ENCODE peak calls at places on chromosomes 3 and 15, in five cellular contexts. One of them, this sample, is unnamed.
A peak's percentile ranks its signal among the peaks of the same experiment; 100 is the strongest.

GRCh38 chr15:20645956-20646355 is 104.4 kb upstream of the GOLGA6L6 start:
- DNase-seq in lower leg skin: peak; percentile 88
- DNase-seq in stimulated activated CD4-positive, alpha-beta T cell treated with anti-CD3 and anti-CD28 coated beads, Interleukin-2, amount 100 ng/mL, for 48 hours: no peak
- DNase-seq in HTR-8/SVneo: no peak
- DNase-seq in stimulated activated CD8-positive, alpha-beta memory T cell treated with anti-CD3 and anti-CD28 coated beads, Interleukin-15, amount 100 ng/mL, for 1 hour: no peak
- DNase-seq in this sample: peak; percentile 15

GRCh38 chr3:157125101-157125500 is 34.8 kb downstream of the CCNL1 start:
- DNase-seq in lower leg skin: no peak
- DNase-seq in stimulated activated CD4-positive, alpha-beta T cell treated with anti-CD3 and anti-CD28 coated beads, Interleukin-2, amount 100 ng/mL, for 48 hours: no peak
- DNase-seq in HTR-8/SVneo: no peak
- DNase-seq in stimulated activated CD8-positive, alpha-beta memory T cell treated with anti-CD3 and anti-CD28 coated beads, Interleukin-15, amount 100 ng/mL, for 1 hour: no peak
- DNase-seq in this sample: no peak

GRCh38 chr3:14784087-14784596 is 34.6 kb upstream of the FGD5 start:
- DNase-seq in lower leg skin: peak; percentile 82
- DNase-seq in stimulated activated CD4-positive, alpha-beta T cell treated with anti-CD3 and anti-CD28 coated beads, Interleukin-2, amount 100 ng/mL, for 48 hours: no peak
- DNase-seq in HTR-8/SVneo: no peak
- DNase-seq in stimulated activated CD8-positive, alpha-beta memory T cell treated with anti-CD3 and anti-CD28 coated beads, Interleukin-15, amount 100 ng/mL, for 1 hour: no peak
- DNase-seq in this sample: no peak

GRCh38 chr15:66943456-66944095 is 121.8 kb upstream of the SMAD3 start:
- DNase-seq in lower leg skin: no peak
- DNase-seq in stimulated activated CD4-positive, alpha-beta T cell treated with anti-CD3 and anti-CD28 coated beads, Interleukin-2, amount 100 ng/mL, for 48 hours: no peak
- DNase-seq in HTR-8/SVneo: no peak
- DNase-seq in stimulated activated CD8-positive, alpha-beta memory T cell treated with anti-CD3 and anti-CD28 coated beads, Interleukin-15, amount 100 ng/mL, for 1 hour: no peak
- DNase-seq in this sample: peak; percentile 14

GRCh38 chr3:16073218-16073617 is 101.3 kb upstream of the GALNT15 start:
- DNase-seq in lower leg skin: no peak
- DNase-seq in stimulated activated CD4-positive, alpha-beta T cell treated with anti-CD3 and anti-CD28 coated beads, Interleukin-2, amount 100 ng/mL, for 48 hours: no peak
- DNase-seq in HTR-8/SVneo: no peak
- DNase-seq in stimulated activated CD8-positive, alpha-beta memory T cell treated with anti-CD3 and anti-CD28 coated beads, Interleukin-15, amount 100 ng/mL, for 1 hour: no peak
- DNase-seq in this sample: no peak

GRCh38 chr3:186012137-186012536 is 74.3 kb upstream of the TRA2B start:
- DNase-seq in lower leg skin: no peak
- DNase-seq in stimulated activated CD4-positive, alpha-beta T cell treated with anti-CD3 and anti-CD28 coated beads, Interleukin-2, amount 100 ng/mL, for 48 hours: no peak
- DNase-seq in HTR-8/SVneo: no peak
- DNase-seq in stimulated activated CD8-positive, alpha-beta memory T cell treated with anti-CD3 and anti-CD28 coated beads, Interleukin-15, amount 100 ng/mL, for 1 hour: no peak
- DNase-seq in this sample: no peak

GRCh38 chr3:115830764-115831395 is 207.6 kb downstream of the GAP43 start:
- DNase-seq in lower leg skin: no peak
- DNase-seq in stimulated activated CD4-positive, alpha-beta T cell treated with anti-CD3 and anti-CD28 coated beads, Interleukin-2, amount 100 ng/mL, for 48 hours: no peak
- DNase-seq in HTR-8/SVneo: no peak
- DNase-seq in stimulated activated CD8-positive, alpha-beta memory T cell treated with anti-CD3 and anti-CD28 coated beads, Interleukin-15, amount 100 ng/mL, for 1 hour: no peak
- DNase-seq in this sample: no peak

GRCh38 chr3:143855183-143855582 is 6.9 kb upstream of the SLC9A9 start:
- DNase-seq in lower leg skin: no peak
- DNase-seq in stimulated activated CD4-positive, alpha-beta T cell treated with anti-CD3 and anti-CD28 coated beads, Interleukin-2, amount 100 ng/mL, for 48 hours: no peak
- DNase-seq in HTR-8/SVneo: no peak
- DNase-seq in stimulated activated CD8-positive, alpha-beta memory T cell treated with anti-CD3 and anti-CD28 coated beads, Interleukin-15, amount 100 ng/mL, for 1 hour: no peak
- DNase-seq in this sample: no peak

GRCh38 chr3:61537366-61537765 is 24.0 kb upstream of the PTPRG start:
- DNase-seq in lower leg skin: no peak
- DNase-seq in stimulated activated CD4-positive, alpha-beta T cell treated with anti-CD3 and anti-CD28 coated beads, Interleukin-2, amount 100 ng/mL, for 48 hours: no peak
- DNase-seq in HTR-8/SVneo: no peak
- DNase-seq in stimulated activated CD8-positive, alpha-beta memory T cell treated with anti-CD3 and anti-CD28 coated beads, Interleukin-15, amount 100 ng/mL, for 1 hour: no peak
- DNase-seq in this sample: peak; percentile 17

GRCh38 chr3:70716832-70717231 is 404.4 kb upstream of the MDFIC2 start:
- DNase-seq in lower leg skin: no peak
- DNase-seq in stimulated activated CD4-positive, alpha-beta T cell treated with anti-CD3 and anti-CD28 coated beads, Interleukin-2, amount 100 ng/mL, for 48 hours: no peak
- DNase-seq in HTR-8/SVneo: peak; percentile 17
- DNase-seq in stimulated activated CD8-positive, alpha-beta memory T cell treated with anti-CD3 and anti-CD28 coated beads, Interleukin-15, amount 100 ng/mL, for 1 hour: no peak
- DNase-seq in this sample: peak; percentile 13

GRCh38 chr15:76994001-76994400 is 925 bp upstream of the PSTPIP1 start:
- DNase-seq in lower leg skin: no peak
- DNase-seq in stimulated activated CD4-positive, alpha-beta T cell treated with anti-CD3 and anti-CD28 coated beads, Interleukin-2, amount 100 ng/mL, for 48 hours: peak; percentile 55
- DNase-seq in HTR-8/SVneo: no peak
- DNase-seq in stimulated activated CD8-positive, alpha-beta memory T cell treated with anti-CD3 and anti-CD28 coated beads, Interleukin-15, amount 100 ng/mL, for 1 hour: no peak
- DNase-seq in this sample: no peak

GRCh38 chr15:80982205-80982604 is 7.4 kb downstream of the MESD start:
- DNase-seq in lower leg skin: no peak
- DNase-seq in stimulated activated CD4-positive, alpha-beta T cell treated with anti-CD3 and anti-CD28 coated beads, Interleukin-2, amount 100 ng/mL, for 48 hours: no peak
- DNase-seq in HTR-8/SVneo: no peak
- DNase-seq in stimulated activated CD8-positive, alpha-beta memory T cell treated with anti-CD3 and anti-CD28 coated beads, Interleukin-15, amount 100 ng/mL, for 1 hour: no peak
- DNase-seq in this sample: no peak

GRCh38 chr3:53044371-53045106 is 1.3 kb downstream of the SFMBT1 start:
- DNase-seq in lower leg skin: no peak
- DNase-seq in stimulated activated CD4-positive, alpha-beta T cell treated with anti-CD3 and anti-CD28 coated beads, Interleukin-2, amount 100 ng/mL, for 48 hours: peak; percentile 21
- DNase-seq in HTR-8/SVneo: peak; percentile 40
- DNase-seq in stimulated activated CD8-positive, alpha-beta memory T cell treated with anti-CD3 and anti-CD28 coated beads, Interleukin-15, amount 100 ng/mL, for 1 hour: no peak
- DNase-seq in this sample: peak; percentile 38

GRCh38 chr3:194571491-194571941 is 61.7 kb downstream of the TMEM44 start:
- DNase-seq in lower leg skin: no peak
- DNase-seq in stimulated activated CD4-positive, alpha-beta T cell treated with anti-CD3 and anti-CD28 coated beads, Interleukin-2, amount 100 ng/mL, for 48 hours: no peak
- DNase-seq in HTR-8/SVneo: no peak
- DNase-seq in stimulated activated CD8-positive, alpha-beta memory T cell treated with anti-CD3 and anti-CD28 coated beads, Interleukin-15, amount 100 ng/mL, for 1 hour: no peak
- DNase-seq in this sample: no peak

GRCh38 chr3:125055165-125055912 is 458 bp downstream of the HEG1 start:
- DNase-seq in lower leg skin: no peak
- DNase-seq in stimulated activated CD4-positive, alpha-beta T cell treated with anti-CD3 and anti-CD28 coated beads, Interleukin-2, amount 100 ng/mL, for 48 hours: peak; percentile 21
- DNase-seq in HTR-8/SVneo: no peak
- DNase-seq in stimulated activated CD8-positive, alpha-beta memory T cell treated with anti-CD3 and anti-CD28 coated beads, Interleukin-15, amount 100 ng/mL, for 1 hour: no peak
- DNase-seq in this sample: peak; percentile 29

GRCh38 chr3:7754653-7755052 is 747.0 kb upstream of the LMCD1 start:
- DNase-seq in lower leg skin: no peak
- DNase-seq in stimulated activated CD4-positive, alpha-beta T cell treated with anti-CD3 and anti-CD28 coated beads, Interleukin-2, amount 100 ng/mL, for 48 hours: no peak
- DNase-seq in HTR-8/SVneo: no peak
- DNase-seq in stimulated activated CD8-positive, alpha-beta memory T cell treated with anti-CD3 and anti-CD28 coated beads, Interleukin-15, amount 100 ng/mL, for 1 hour: no peak
- DNase-seq in this sample: no peak

GRCh38 chr15:99963976-99964375 is 230.7 kb upstream of the LYSMD4 start:
- DNase-seq in lower leg skin: peak; percentile 54
- DNase-seq in stimulated activated CD4-positive, alpha-beta T cell treated with anti-CD3 and anti-CD28 coated beads, Interleukin-2, amount 100 ng/mL, for 48 hours: no peak
- DNase-seq in HTR-8/SVneo: no peak
- DNase-seq in stimulated activated CD8-positive, alpha-beta memory T cell treated with anti-CD3 and anti-CD28 coated beads, Interleukin-15, amount 100 ng/mL, for 1 hour: no peak
- DNase-seq in this sample: no peak

GRCh38 chr3:119588112-119588511 is 8.8 kb downstream of the ADPRH start:
- DNase-seq in lower leg skin: no peak
- DNase-seq in stimulated activated CD4-positive, alpha-beta T cell treated with anti-CD3 and anti-CD28 coated beads, Interleukin-2, amount 100 ng/mL, for 48 hours: no peak
- DNase-seq in HTR-8/SVneo: no peak
- DNase-seq in stimulated activated CD8-positive, alpha-beta memory T cell treated with anti-CD3 and anti-CD28 coated beads, Interleukin-15, amount 100 ng/mL, for 1 hour: no peak
- DNase-seq in this sample: peak; percentile 26

GRCh38 chr3:64505419-64505818 is 182.4 kb downstream of the ADAMTS9 start:
- DNase-seq in lower leg skin: no peak
- DNase-seq in stimulated activated CD4-positive, alpha-beta T cell treated with anti-CD3 and anti-CD28 coated beads, Interleukin-2, amount 100 ng/mL, for 48 hours: no peak
- DNase-seq in HTR-8/SVneo: no peak
- DNase-seq in stimulated activated CD8-positive, alpha-beta memory T cell treated with anti-CD3 and anti-CD28 coated beads, Interleukin-15, amount 100 ng/mL, for 1 hour: no peak
- DNase-seq in this sample: no peak

GRCh38 chr15:65399001-65399706 is 21.4 kb upstream of the IGDCC3 start:
- DNase-seq in lower leg skin: no peak
- DNase-seq in stimulated activated CD4-positive, alpha-beta T cell treated with anti-CD3 and anti-CD28 coated beads, Interleukin-2, amount 100 ng/mL, for 48 hours: no peak
- DNase-seq in HTR-8/SVneo: no peak
- DNase-seq in stimulated activated CD8-positive, alpha-beta memory T cell treated with anti-CD3 and anti-CD28 coated beads, Interleukin-15, amount 100 ng/mL, for 1 hour: no peak
- DNase-seq in this sample: no peak

This sample was measured in thyroid gland.